ENCODE peak calls at places on chromosomes 2 and 18, in eight cellular contexts. A, P, W, F, O, S, T and J are unnamed samples.

GRCh38 chr2:201856561-201856960 is 50.2 kb downstream of the CDK15 start:
- DNase-seq in W (no peak), A (no peak), F (no peak), O (no peak), S (no peak), T (no peak), P (no peak), J (no peak)

GRCh38 chr2:45173513-45173912 is 164.3 kb upstream of the SIX2 start:
- DNase-seq in O (peak; percentile 69), S (no peak), A (no peak), F (no peak), P (no peak), W (peak; percentile 94), T (no peak), J (no peak)

GRCh38 chr2:240604291-240604938 is 17.9 kb downstream of the CAPN10 start:
- DNase-seq in P (no peak), W (no peak), F (peak; percentile 89), A (peak; percentile 83), S (peak; percentile 89), O (peak; percentile 68), T (peak; percentile 72), J (peak; percentile 83)

GRCh38 chr18:7645756-7646155 is 78.6 kb downstream of the PTPRM start:
- DNase-seq in A (no peak), W (no peak), P (peak; percentile 40), T (no peak), F (no peak), O (no peak), S (no peak), J (no peak)

GRCh38 chr2:40213071-40213470 is 238.8 kb downstream of the SLC8A1 start:
- DNase-seq in P (no peak), T (peak; percentile 15), O (no peak), F (no peak), W (no peak), A (no peak), S (no peak), J (peak; percentile 19)

GRCh38 chr2:207418422-207418821 is 111.3 kb upstream of the CREB1 start:
- DNase-seq in F (no peak), O (no peak), W (no peak), P (no peak), S (no peak), A (no peak), T (no peak), J (no peak)

GRCh38 chr2:241179894-241180293 is 8.6 kb upstream of the ANO7 start:
- DNase-seq in S (no peak), W (no peak), F (no peak), T (no peak), A (no peak), P (no peak), O (no peak), J (no peak)

GRCh38 chr2:172833898-172834297 is 98.3 kb downstream of the RAPGEF4 start:
- DNase-seq in W (no peak), F (no peak), P (no peak), O (no peak), A (no peak), T (no peak), S (no peak), J (no peak)

GRCh38 chr2:137960223-137960622 is 4.0 kb upstream of the HNMT start:
- DNase-seq in W (no peak), A (no peak), P (no peak), S (no peak), T (no peak), O (no peak), F (no peak), J (no peak)

GRCh38 chr18:74898965-74899364 is 301.3 kb downstream of the ZNF407 start:
- DNase-seq in P (no peak), W (no peak), F (no peak), S (no peak), T (no peak), O (no peak), A (no peak), J (no peak)

GRCh38 chr2:222193328-222194008 is 105.3 kb downstream of the PAX3 start:
- DNase-seq in W (no peak), F (no peak), T (peak; percentile 23), A (no peak), P (no peak), S (no peak), O (no peak), J (no peak)

GRCh38 chr2:113242318-113242717 is 36.4 kb downstream of the PAX8 start:
- DNase-seq in W (no peak), O (no peak), P (no peak), F (no peak), T (no peak), S (no peak), A (no peak), J (no peak)

GRCh38 chr2:71703981-71704545 is 250.7 kb downstream of the DYSF start:
- DNase-seq in A (peak; percentile 40), O (no peak), P (no peak), F (peak; percentile 64), S (no peak), W (no peak), T (no peak), J (no peak)

GRCh38 chr2:219701847-219702634 is 74.6 kb downstream of the SLC4A3 start:
- DNase-seq in W (no peak), A (no peak), P (peak; percentile 45), S (no peak), F (no peak), T (peak; percentile 45), O (no peak), J (no peak)

GRCh38 chr2:10787176-10787968 is 25.2 kb downstream of the PDIA6 start:
- DNase-seq in F (peak; percentile 70), W (no peak), A (no peak), T (peak; percentile 31), P (no peak), O (no peak), S (no peak), J (no peak)

GRCh38 chr18:78427081-78427480 is 552.5 kb upstream of the SALL3 start:
- DNase-seq in F (no peak), S (no peak), A (no peak), P (no peak), W (no peak), O (no peak), T (no peak), J (no peak)

GRCh38 chr2:12882393-12882792 is 165.7 kb downstream of the TRIB2 start:
- DNase-seq in P (no peak), W (no peak), F (no peak), S (no peak), O (no peak), T (no peak), A (no peak), J (no peak)

GRCh38 chr2:12883911-12884310 is 167.2 kb downstream of the TRIB2 start:
- DNase-seq in W (no peak), T (no peak), O (no peak), F (no peak), S (no peak), P (no peak), A (no peak), J (no peak)

GRCh38 chr2:12881952-12882351 is 165.2 kb downstream of the TRIB2 start:
- DNase-seq in T (no peak), A (no peak), S (no peak), F (no peak), W (peak; percentile 5), O (no peak), P (no peak), J (peak; percentile 3)

GRCh38 chr2:12879649-12880048 is 162.9 kb downstream of the TRIB2 start:
- DNase-seq in A (no peak), F (no peak), P (no peak), S (no peak), T (no peak), W (no peak), O (no peak), J (no peak)

DNA sequence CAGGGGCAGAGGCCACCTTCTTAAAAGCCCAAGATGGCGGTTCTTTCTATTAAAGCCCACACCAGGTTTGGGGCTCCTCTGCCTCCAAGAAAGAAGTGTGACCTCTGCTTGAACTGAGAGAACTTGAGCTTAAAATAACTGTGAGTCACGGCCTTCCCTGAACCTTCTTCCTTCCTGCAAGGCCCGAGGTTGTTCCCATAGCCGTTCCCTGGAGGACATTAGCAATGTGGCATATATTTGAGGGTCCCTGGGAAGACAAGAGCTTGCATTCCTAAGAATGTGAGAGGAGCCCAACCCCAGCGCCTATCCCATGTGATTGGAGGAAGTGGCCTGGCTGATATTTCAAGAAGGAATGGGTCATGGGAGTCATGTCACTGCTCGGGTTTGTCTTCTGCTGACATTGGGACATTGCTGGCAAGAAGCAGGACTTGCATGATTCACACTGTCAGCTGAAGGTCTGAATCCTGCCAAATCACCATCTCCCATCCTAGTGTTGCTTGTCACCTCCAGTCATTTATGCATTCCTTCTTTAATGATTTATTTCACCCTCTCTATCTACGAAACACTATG is 168.1 kb downstream of the TRIB2 start:
- DNase-seq in A (peak; percentile 78), S (no peak), T (no peak), O (no peak), W (peak; percentile 8), P (no peak), F (no peak), J (no peak)
- H3K27ac ChIP-seq in A (no peak overlapping the region), S (no peak overlapping the region), T (no peak overlapping the region), O (no peak overlapping the region), W (no peak overlapping the region), P (no peak overlapping the region), F (no peak overlapping the region), J (peak overlapping the region; percentile 22)

GRCh38 chr2:127733816-127734537 is 32.7 kb downstream of the SFT2D3 start:
- DNase-seq in O (no peak), F (no peak), P (no peak), S (no peak), A (no peak), T (no peak), W (no peak), J (no peak)
- H3K4me3 ChIP-seq in O (no peak overlapping the region), F (no peak overlapping the region), P (no peak overlapping the region), S (peak overlapping the region; percentile 15), A (peak overlapping the region; percentile 42), T (no peak overlapping the region), W (no peak overlapping the region), J (no peak overlapping the region)

GRCh38 chr2:96261328-96262003 is 4.3 kb downstream of the TMEM127 start:
- DNase-seq in F (no peak), O (no peak), P (no peak), W (no peak), A (no peak), S (no peak), T (no peak), J (peak; percentile 89)
- H3K4me1 ChIP-seq in F (peaks cover 89% of the 10 kb centered on the region), O (peaks cover 36% of the 10 kb centered on the region), P (peaks cover 9% of the 10 kb centered on the region), W (peaks cover 36% of the 10 kb centered on the region), A (peaks cover 85% of the 10 kb centered on the region), S (peaks cover 83% of the 10 kb centered on the region), T (no peaks in the 10 kb centered on the region), J (peaks cover 20% of the 10 kb centered on the region)

DNA sequence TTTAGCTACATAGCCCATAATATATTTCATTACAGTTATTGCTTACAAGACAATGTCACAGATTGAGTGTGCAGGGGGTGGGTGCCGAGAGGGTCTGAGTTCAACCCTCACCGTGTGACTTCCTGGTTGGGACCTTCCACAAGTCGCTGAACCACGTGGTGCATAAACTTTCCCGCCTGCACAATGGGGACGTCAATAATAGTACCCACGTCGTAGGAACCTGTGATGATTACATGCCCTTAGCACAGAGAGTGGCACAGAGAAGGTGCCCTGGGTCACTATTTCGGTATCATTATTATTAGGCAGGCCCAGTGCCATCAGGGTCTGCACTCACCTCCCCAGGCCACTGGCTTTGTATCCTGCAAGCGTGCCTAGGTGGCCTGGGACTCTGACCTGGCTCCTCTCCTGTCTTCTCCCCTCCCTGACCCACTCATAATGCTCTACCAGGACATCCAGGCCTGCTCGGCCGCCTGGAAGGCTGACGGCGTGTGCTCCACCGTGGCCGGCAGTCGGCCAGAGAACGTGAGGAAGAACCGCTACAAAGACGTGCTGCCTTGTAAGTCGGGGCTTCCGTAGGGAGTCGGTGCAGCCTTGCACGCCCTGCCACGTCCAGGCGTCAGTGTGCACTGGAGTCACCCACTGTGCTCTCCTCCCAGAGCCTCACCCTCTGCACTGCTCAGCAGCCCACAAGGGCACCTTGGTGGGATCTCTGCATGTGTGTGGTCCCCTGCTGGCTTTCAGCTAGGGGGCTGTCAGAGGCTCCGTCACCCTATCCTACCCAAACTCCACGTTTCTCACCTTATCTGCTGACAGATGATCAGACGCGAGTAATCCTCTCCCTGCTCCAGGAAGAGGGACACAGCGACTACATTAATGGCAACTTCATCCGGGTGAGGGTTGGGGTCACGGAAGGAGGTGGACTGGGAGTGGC is 2.8 kb downstream of the PTPN18 start:
- DNase-seq in A (no peak), W (no peak), T (no peak), S (no peak), P (no peak), F (no peak), O (no peak), J (no peak)
- H3K27ac ChIP-seq in A (no peak overlapping the region), W (no peak overlapping the region), T (no peak overlapping the region), S (no peak overlapping the region), P (no peak overlapping the region), F (no peak overlapping the region), O (no peak overlapping the region), J (no peak overlapping the region)